ENCODE peak calls at places on chromosomes 7 and 10, in four cellular contexts. C is GM10248; W is HepG2; J is naive thymus-derived CD4-positive, alpha-beta T cell. M is an unnamed sample.
A peak's percentile ranks its signal among the peaks of the same experiment; 100 is the strongest.

GRCh38 chr7:150631084-150631824 is 931 bp downstream of the GIMAP6 start:
- DNase-seq in C (peak; percentile 22), W (no peak), J (peak; percentile 72), M (no peak)

GRCh38 chr7:17304926-17305325 is 6.5 kb downstream of the AHR start:
- DNase-seq in C (no peak), W (no peak), J (no peak), M (no peak)

GRCh38 chr7:151851160-151851751 is 25.7 kb downstream of the PRKAG2 start:
- DNase-seq in C (no peak), W (no peak), J (no peak), M (peak; percentile 36)

GRCh38 chr10:62814901-62815372 is 1.2 kb downstream of the EGR2 start:
- DNase-seq in C (no peak), W (no peak), J (no peak), M (no peak)

GRCh38 chr10:101322266-101323151 is 31.5 kb upstream of the BTRC start:
- DNase-seq in C (no peak), W (no peak), J (no peak), M (no peak)

GRCh38 chr10:78688945-78689935 is 379.5 kb upstream of the ZMIZ1 start:
- DNase-seq in C (no peak), W (no peak), J (no peak), M (no peak)

GRCh38 chr10:130037169-130037661 is 73.1 kb upstream of the EBF3 start:
- DNase-seq in C (no peak), W (no peak), J (no peak), M (no peak)

GRCh38 chr10:29878492-29878891 is 180.9 kb downstream of the JCAD start:
- DNase-seq in C (no peak), W (no peak), J (no peak), M (no peak)

GRCh38 chr7:133513608-133514007 is 260.7 kb downstream of the EXOC4 start:
- DNase-seq in C (no peak), W (no peak), J (no peak), M (no peak)

GRCh38 chr7:50814166-50814565 is 31.5 kb upstream of the GRB10 start:
- DNase-seq in C (no peak), W (no peak), J (no peak), M (no peak)

GRCh38 chr7:74149556-74149955 is 24.6 kb upstream of the EIF4H start:
- DNase-seq in C (no peak), W (no peak), J (no peak), M (no peak)

M was measured in GM19239.